ENCODE peak calls at places on chromosomes 16 and 17, in seven cellular contexts. One of them, this sample, is unnamed.

GRCh38 chr17:50425682-50426471 is at the start of gene ACSF2:
- DNase-seq in HCT116: no peak
- DNase-seq in BJ: no peak
- DNase-seq in psoas muscle: peak; percentile 82
- DNase-seq in heart left ventricle: peak; percentile 75
- DNase-seq in fibroblast of the aortic adventitia: peak; percentile 32
- DNase-seq in retinal pigment epithelial cell: no peak
- DNase-seq in this sample: peak; percentile 52

GRCh38 chr17:65656390-65657250 is 95.2 kb upstream of the AXIN2 start:
- DNase-seq in HCT116: no peak
- DNase-seq in BJ: no peak
- DNase-seq in psoas muscle: no peak
- DNase-seq in heart left ventricle: no peak
- DNase-seq in fibroblast of the aortic adventitia: peak; percentile 31
- DNase-seq in retinal pigment epithelial cell: no peak
- DNase-seq in this sample: no peak

GRCh38 chr17:73874008-73874407 is 229.8 kb upstream of the SDK2 start:
- DNase-seq in HCT116: no peak
- DNase-seq in BJ: no peak
- DNase-seq in psoas muscle: no peak
- DNase-seq in heart left ventricle: no peak
- DNase-seq in fibroblast of the aortic adventitia: no peak
- DNase-seq in retinal pigment epithelial cell: no peak
- DNase-seq in this sample: no peak

GRCh38 chr17:82709024-82709675 is 7.4 kb upstream of the FN3KRP start:
- DNase-seq in HCT116: no peak
- DNase-seq in BJ: no peak
- DNase-seq in psoas muscle: no peak
- DNase-seq in heart left ventricle: no peak
- DNase-seq in fibroblast of the aortic adventitia: no peak
- DNase-seq in retinal pigment epithelial cell: no peak
- DNase-seq in this sample: no peak

GRCh38 chr16:74226361-74226979 is 70.1 kb upstream of the PSMD7 start:
- DNase-seq in HCT116: peak; percentile 16
- DNase-seq in BJ: no peak
- DNase-seq in psoas muscle: no peak
- DNase-seq in heart left ventricle: no peak
- DNase-seq in fibroblast of the aortic adventitia: peak; percentile 13
- DNase-seq in retinal pigment epithelial cell: no peak
- DNase-seq in this sample: peak; percentile 32

GRCh38 chr16:5450435-5451104 is 353.0 kb upstream of the EEF2KMT start:
- DNase-seq in HCT116: no peak
- DNase-seq in BJ: no peak
- DNase-seq in psoas muscle: no peak
- DNase-seq in heart left ventricle: no peak
- DNase-seq in fibroblast of the aortic adventitia: no peak
- DNase-seq in retinal pigment epithelial cell: no peak
- DNase-seq in this sample: no peak

GRCh38 chr17:22310717-22311686 is 618.7 kb downstream of the KCNJ18 start:
- DNase-seq in HCT116: no peak
- DNase-seq in BJ: no peak
- DNase-seq in psoas muscle: no peak
- DNase-seq in heart left ventricle: peak; percentile 32
- DNase-seq in fibroblast of the aortic adventitia: no peak
- DNase-seq in retinal pigment epithelial cell: no peak
- DNase-seq in this sample: no peak

GRCh38 chr16:78444-79145 is 570 bp downstream of the MPG start:
- DNase-seq in HCT116: no peak
- DNase-seq in BJ: no peak
- DNase-seq in psoas muscle: peak; percentile 51
- DNase-seq in heart left ventricle: peak; percentile 52
- DNase-seq in fibroblast of the aortic adventitia: peak; percentile 69
- DNase-seq in retinal pigment epithelial cell: no peak
- DNase-seq in this sample: peak; percentile 67

GRCh38 chr17:77471984-77472836 is 331.4 kb downstream of the SEC14L1 start:
- DNase-seq in HCT116: no peak
- DNase-seq in BJ: no peak
- DNase-seq in psoas muscle: no peak
- DNase-seq in heart left ventricle: no peak
- DNase-seq in fibroblast of the aortic adventitia: peak; percentile 94
- DNase-seq in retinal pigment epithelial cell: no peak
- DNase-seq in this sample: peak; percentile 40

GRCh38 chr16:31427441-31428276 is 501 bp downstream of the COX6A2 start:
- DNase-seq in HCT116: no peak
- DNase-seq in BJ: no peak
- DNase-seq in psoas muscle: peak; percentile 80
- DNase-seq in heart left ventricle: peak; percentile 54
- DNase-seq in fibroblast of the aortic adventitia: peak; percentile 50
- DNase-seq in retinal pigment epithelial cell: no peak
- DNase-seq in this sample: peak; percentile 21

GRCh38 chr17:56292010-56292409 is 138.7 kb downstream of the ANKFN1 start:
- DNase-seq in HCT116: no peak
- DNase-seq in BJ: no peak
- DNase-seq in psoas muscle: no peak
- DNase-seq in heart left ventricle: no peak
- DNase-seq in fibroblast of the aortic adventitia: peak; percentile 76
- DNase-seq in retinal pigment epithelial cell: peak; percentile 6
- DNase-seq in this sample: peak; percentile 73

GRCh38 chr16:9797306-9797705 is 384.9 kb downstream of the GRIN2A start:
- DNase-seq in HCT116: no peak
- DNase-seq in BJ: no peak
- DNase-seq in psoas muscle: no peak
- DNase-seq in heart left ventricle: peak; percentile 30
- DNase-seq in fibroblast of the aortic adventitia: peak; percentile 82
- DNase-seq in retinal pigment epithelial cell: peak; percentile 98
- DNase-seq in this sample: peak; percentile 50

GRCh38 chr17:75504347-75505151 is 10.8 kb downstream of the CASKIN2 start:
- DNase-seq in HCT116: no peak
- DNase-seq in BJ: no peak
- DNase-seq in psoas muscle: no peak
- DNase-seq in heart left ventricle: no peak
- DNase-seq in fibroblast of the aortic adventitia: no peak
- DNase-seq in retinal pigment epithelial cell: no peak
- DNase-seq in this sample: no peak

GRCh38 chr16:30677931-30678585 is 19.8 kb downstream of the FBRS start:
- DNase-seq in HCT116: no peak
- DNase-seq in BJ: no peak
- DNase-seq in psoas muscle: no peak
- DNase-seq in heart left ventricle: no peak
- DNase-seq in fibroblast of the aortic adventitia: no peak
- DNase-seq in retinal pigment epithelial cell: no peak
- DNase-seq in this sample: no peak

GRCh38 chr16:4811773-4812172 is 9.3 kb upstream of the ROGDI start:
- DNase-seq in HCT116: no peak
- DNase-seq in BJ: no peak
- DNase-seq in psoas muscle: no peak
- DNase-seq in heart left ventricle: no peak
- DNase-seq in fibroblast of the aortic adventitia: no peak
- DNase-seq in retinal pigment epithelial cell: no peak
- DNase-seq in this sample: no peak

DNA sequence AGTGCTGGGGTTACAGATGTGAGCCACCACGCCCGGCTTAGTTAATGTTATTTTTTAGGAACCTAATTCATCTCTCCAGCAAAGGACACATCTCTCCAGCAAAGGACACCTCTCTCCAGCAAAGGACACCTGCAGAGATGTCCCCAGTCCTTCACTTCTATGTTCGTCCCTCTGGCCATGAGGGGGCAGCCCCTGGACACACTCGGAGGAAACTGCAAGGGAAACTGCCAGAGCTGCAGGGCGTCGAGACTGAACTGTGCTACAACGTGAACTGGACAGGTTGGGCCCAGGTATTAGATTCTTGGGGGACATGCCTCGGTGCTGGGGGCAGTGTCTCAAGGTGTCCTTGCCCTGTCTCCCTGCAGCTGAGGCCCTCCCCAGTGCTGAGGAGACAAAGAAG is 4.7 kb downstream of the PFAS start:
- DNase-seq in HCT116: peak; percentile 13
- DNase-seq in BJ: no peak
- DNase-seq in psoas muscle: no peak
- DNase-seq in heart left ventricle: peak; percentile 24
- DNase-seq in fibroblast of the aortic adventitia: peak; percentile 2
- DNase-seq in retinal pigment epithelial cell: no peak
- DNase-seq in this sample: peak; percentile 18
- TF ChIP-seq CTCF in HCT116: peak; percentile 40
- TF ChIP-seq CTCF in BJ: peak; percentile 38
- TF ChIP-seq CTCF in psoas muscle: peak; percentile 22
- TF ChIP-seq CTCF in heart left ventricle: no peak
- TF ChIP-seq CTCF in fibroblast of the aortic adventitia: peak; percentile 17
- TF ChIP-seq CTCF in retinal pigment epithelial cell: peak; percentile 34
- TF ChIP-seq CTCF in this sample: no peak

GRCh38 chr16:14300631-14301149 is 229.6 kb downstream of the MRTFB start:
- DNase-seq in HCT116: peak; percentile 71
- DNase-seq in BJ: no peak
- DNase-seq in psoas muscle: peak; percentile 75
- DNase-seq in heart left ventricle: peak; percentile 66
- DNase-seq in fibroblast of the aortic adventitia: peak; percentile 87
- DNase-seq in retinal pigment epithelial cell: peak; percentile 41
- DNase-seq in this sample: peak; percentile 81
- H3K4me3 ChIP-seq in HCT116: peak overlapping the region; percentile 55
- H3K4me3 ChIP-seq in BJ: peak overlapping the region; percentile 67
- H3K4me3 ChIP-seq in psoas muscle: peak overlapping the region; percentile 97
- H3K4me3 ChIP-seq in heart left ventricle: peak overlapping the region; percentile 78
- H3K4me3 ChIP-seq in fibroblast of the aortic adventitia: no peak overlapping the region
- H3K4me3 ChIP-seq in retinal pigment epithelial cell: no peak overlapping the region
- H3K4me3 ChIP-seq in this sample: peak overlapping the region; percentile 72

GRCh38 chr16:17483266-17483864 is 12.6 kb upstream of the XYLT1 start:
- DNase-seq in HCT116: no peak
- DNase-seq in BJ: no peak
- DNase-seq in psoas muscle: no peak
- DNase-seq in heart left ventricle: no peak
- DNase-seq in fibroblast of the aortic adventitia: no peak
- DNase-seq in retinal pigment epithelial cell: no peak
- DNase-seq in this sample: no peak
- TF ChIP-seq CTCF in HCT116: no peak
- TF ChIP-seq CTCF in BJ: no peak
- TF ChIP-seq CTCF in psoas muscle: no peak
- TF ChIP-seq CTCF in heart left ventricle: no peak
- TF ChIP-seq CTCF in fibroblast of the aortic adventitia: no peak
- TF ChIP-seq CTCF in retinal pigment epithelial cell: no peak
- TF ChIP-seq CTCF in this sample: no peak

DNA sequence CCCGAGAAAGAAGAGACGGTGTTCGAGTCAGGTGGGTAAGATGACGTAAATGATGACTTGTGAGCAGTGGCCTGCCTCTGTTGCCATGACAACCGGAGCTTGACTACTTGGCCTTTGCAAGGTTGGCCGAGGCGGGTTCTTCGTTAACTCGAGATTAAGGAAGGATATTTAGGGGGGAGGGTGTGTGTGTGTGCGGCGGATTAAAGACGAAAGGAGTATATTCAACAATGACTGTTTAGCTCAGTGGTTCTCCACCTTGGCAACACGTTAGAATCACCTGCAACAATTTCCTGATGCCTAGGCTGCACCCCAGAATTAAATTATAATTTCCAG is 398 bp upstream of the WIPF2 start:
- DNase-seq in HCT116: peak; percentile 47
- DNase-seq in BJ: no peak
- DNase-seq in psoas muscle: peak; percentile 41
- DNase-seq in heart left ventricle: peak; percentile 48
- DNase-seq in fibroblast of the aortic adventitia: peak; percentile 74
- DNase-seq in retinal pigment epithelial cell: peak; percentile 99
- DNase-seq in this sample: peak; percentile 83
- H3K4me3 ChIP-seq in HCT116: peak overlapping the region; percentile 80
- H3K4me3 ChIP-seq in BJ: peak overlapping the region; percentile 34
- H3K4me3 ChIP-seq in psoas muscle: peak overlapping the region; percentile 80
- H3K4me3 ChIP-seq in heart left ventricle: peak overlapping the region; percentile 71
- H3K4me3 ChIP-seq in fibroblast of the aortic adventitia: peak overlapping the region; percentile 54
- H3K4me3 ChIP-seq in retinal pigment epithelial cell: peak overlapping the region; percentile 62
- H3K4me3 ChIP-seq in this sample: peak overlapping the region; percentile 59

GRCh38 chr16:23013484-23013883 is 135.8 kb downstream of the USP31 start:
- DNase-seq in HCT116: peak; percentile 19
- DNase-seq in BJ: no peak
- DNase-seq in psoas muscle: no peak
- DNase-seq in heart left ventricle: no peak
- DNase-seq in fibroblast of the aortic adventitia: no peak
- DNase-seq in retinal pigment epithelial cell: no peak
- DNase-seq in this sample: peak; percentile 22
- TF ChIP-seq CTCF in HCT116: peak; percentile 44
- TF ChIP-seq CTCF in BJ: peak; percentile 6
- TF ChIP-seq CTCF in psoas muscle: no peak
- TF ChIP-seq CTCF in heart left ventricle: no peak
- TF ChIP-seq CTCF in fibroblast of the aortic adventitia: no peak
- TF ChIP-seq CTCF in retinal pigment epithelial cell: peak; percentile 2
- TF ChIP-seq CTCF in this sample: no peak

GRCh38 chr16:84184775-84185174 is 2.1 kb downstream of the TAF1C start:
- DNase-seq in HCT116: no peak
- DNase-seq in BJ: no peak
- DNase-seq in psoas muscle: no peak
- DNase-seq in heart left ventricle: peak; percentile 78
- DNase-seq in fibroblast of the aortic adventitia: no peak
- DNase-seq in retinal pigment epithelial cell: no peak
- DNase-seq in this sample: no peak
- H3K4me3 ChIP-seq in HCT116: no peak overlapping the region
- H3K4me3 ChIP-seq in BJ: no peak overlapping the region
- H3K4me3 ChIP-seq in psoas muscle: no peak overlapping the region
- H3K4me3 ChIP-seq in heart left ventricle: no peak overlapping the region
- H3K4me3 ChIP-seq in fibroblast of the aortic adventitia: no peak overlapping the region
- H3K4me3 ChIP-seq in retinal pigment epithelial cell: no peak overlapping the region
- H3K4me3 ChIP-seq in this sample: no peak overlapping the region

GRCh38 chr16:68115851-68116250 is 30.7 kb downstream of the NFATC3 start:
- DNase-seq in HCT116: no peak
- DNase-seq in BJ: no peak
- DNase-seq in psoas muscle: no peak
- DNase-seq in heart left ventricle: no peak
- DNase-seq in fibroblast of the aortic adventitia: no peak
- DNase-seq in retinal pigment epithelial cell: no peak
- DNase-seq in this sample: no peak

GRCh38 chr16:68113059-68113757 is 28.0 kb downstream of the NFATC3 start:
- DNase-seq in HCT116: no peak
- DNase-seq in BJ: no peak
- DNase-seq in psoas muscle: no peak
- DNase-seq in heart left ventricle: no peak
- DNase-seq in fibroblast of the aortic adventitia: no peak
- DNase-seq in retinal pigment epithelial cell: no peak
- DNase-seq in this sample: no peak

GRCh38 chr16:68113765-68114240 is 28.6 kb downstream of the NFATC3 start:
- DNase-seq in HCT116: no peak
- DNase-seq in BJ: no peak
- DNase-seq in psoas muscle: no peak
- DNase-seq in heart left ventricle: no peak
- DNase-seq in fibroblast of the aortic adventitia: no peak
- DNase-seq in retinal pigment epithelial cell: no peak
- DNase-seq in this sample: no peak

GRCh38 chr16:68117884-68118283 is 32.7 kb downstream of the NFATC3 start:
- DNase-seq in HCT116: no peak
- DNase-seq in BJ: no peak
- DNase-seq in psoas muscle: no peak
- DNase-seq in heart left ventricle: no peak
- DNase-seq in fibroblast of the aortic adventitia: no peak
- DNase-seq in retinal pigment epithelial cell: no peak
- DNase-seq in this sample: no peak

GRCh38 chr16:68116256-68116853 is 31.2 kb downstream of the NFATC3 start:
- DNase-seq in HCT116: no peak
- DNase-seq in BJ: no peak
- DNase-seq in psoas muscle: no peak
- DNase-seq in heart left ventricle: no peak
- DNase-seq in fibroblast of the aortic adventitia: peak; percentile 62
- DNase-seq in retinal pigment epithelial cell: no peak
- DNase-seq in this sample: peak; percentile 13
- TF ChIP-seq CTCF in HCT116: peak; percentile 61
- TF ChIP-seq CTCF in BJ: peak; percentile 57
- TF ChIP-seq CTCF in psoas muscle: peak; percentile 50
- TF ChIP-seq CTCF in heart left ventricle: peak; percentile 35
- TF ChIP-seq CTCF in fibroblast of the aortic adventitia: peak; percentile 73
- TF ChIP-seq CTCF in retinal pigment epithelial cell: peak; percentile 65
- TF ChIP-seq CTCF in this sample: peak; percentile 56

This sample was measured in foreskin fibroblast.